ENCODE peak calls at places on chromosome 18, in eight cellular contexts. H is GM04503; Q is GM12892; M is T-helper 2 cell treated with Interferon-gamma antibody and Interleukin-4, amounts not matched to agents 5 μg/mL and 100 μg/mL, for 36 hours; P is RPMI7951; L is trophoblast cell; R is GOT3; Z is neural progenitor cell. F is an unnamed sample.

GRCh38 chr18:10128906-10129305 is 215.1 kb downstream of the VAPA start:
- DNase-seq in H (peak; percentile 60), Q (no peak), M (no peak), P (no peak), L (peak; percentile 72), R (no peak), Z (no peak), F (no peak)

GRCh38 chr18:11810379-11810778 is 40.8 kb upstream of the CHMP1B start:
- DNase-seq in H (no peak), Q (no peak), M (no peak), P (no peak), L (no peak), R (no peak), Z (no peak), F (no peak)

GRCh38 chr18:63025251-63025710 is 294.3 kb downstream of the BCL2 start:
- DNase-seq in H (no peak), Q (no peak), M (no peak), P (no peak), L (peak; percentile 19), R (no peak), Z (peak; percentile 75), F (peak; percentile 5)

GRCh38 chr18:49901862-49902340 is 88.6 kb upstream of the ACAA2 start:
- DNase-seq in H (no peak), Q (no peak), M (no peak), P (peak; percentile 7), L (no peak), R (no peak), Z (no peak), F (no peak)

GRCh38 chr18:21243041-21243431 is 1.0 kb downstream of the GREB1L start:
- DNase-seq in H (no peak), Q (no peak), M (no peak), P (no peak), L (peak; percentile 42), R (no peak), Z (peak; percentile 42), F (peak; percentile 7)

GRCh38 chr18:58481321-58482180 is 147.3 kb downstream of the ALPK2 start:
- DNase-seq in H (no peak), Q (no peak), M (no peak), P (no peak), L (no peak), R (no peak), Z (no peak), F (no peak)

GRCh38 chr18:77054288-77054605 is 78.3 kb downstream of the MBP start:
- DNase-seq in H (no peak), Q (no peak), M (no peak), P (no peak), L (no peak), R (no peak), Z (no peak), F (no peak)

GRCh38 chr18:79397830-79398761 is 2.4 kb downstream of the NFATC1 start:
- DNase-seq in H (no peak), Q (no peak), M (no peak), P (no peak), L (no peak), R (no peak), Z (no peak), F (no peak)

GRCh38 chr18:80097201-80097600 is 11.9 kb upstream of the ADNP2 start:
- DNase-seq in H (no peak), Q (no peak), M (no peak), P (no peak), L (no peak), R (no peak), Z (no peak), F (no peak)

GRCh38 chr18:62436636-62437519 is 85.9 kb upstream of the ZCCHC2 start:
- DNase-seq in H (peak; percentile 58), Q (no peak), M (no peak), P (peak; percentile 43), L (peak; percentile 88), R (no peak), Z (no peak), F (no peak)

GRCh38 chr18:22981274-22982133 is 48.4 kb downstream of the RBBP8 start:
- DNase-seq in H (no peak), Q (no peak), M (no peak), P (no peak), L (no peak), R (no peak), Z (no peak), F (no peak)

GRCh38 chr18:43893001-43893637 is 615.8 kb upstream of the SYT4 start:
- DNase-seq in H (peak; percentile 56), Q (no peak), M (no peak), P (peak; percentile 79), L (no peak), R (no peak), Z (no peak), F (no peak)

GRCh38 chr18:64966667-64967066 is 784.1 kb upstream of the CDH7 start:
- DNase-seq in H (no peak), Q (no peak), M (no peak), P (no peak), L (no peak), R (no peak), Z (peak; percentile 46), F (no peak)

GRCh38 chr18:36503477-36503876 is 206.0 kb downstream of the FHOD3 start:
- DNase-seq in H (no peak), Q (no peak), M (no peak), P (no peak), L (peak; percentile 37), R (no peak), Z (no peak), F (no peak)

GRCh38 chr18:35174093-35174731 is 66.6 kb upstream of the ZNF397 start:
- DNase-seq in H (no peak), Q (no peak), M (no peak), P (no peak), L (no peak), R (no peak), Z (no peak), F (no peak)

GRCh38 chr18:50432915-50433314 is 58.1 kb downstream of the SKA1 start:
- DNase-seq in H (no peak), Q (no peak), M (no peak), P (peak; percentile 6), L (peak; percentile 9), R (no peak), Z (no peak), F (no peak)

GRCh38 chr18:26192233-26192632 is 34.0 kb upstream of the TAF4B start:
- DNase-seq in H (no peak), Q (no peak), M (no peak), P (no peak), L (no peak), R (no peak), Z (no peak), F (no peak)

GRCh38 chr18:75066223-75066622 is 142.7 kb downstream of the PTGR3 start:
- DNase-seq in H (no peak), Q (no peak), M (no peak), P (no peak), L (no peak), R (no peak), Z (no peak), F (no peak)

GRCh38 chr18:52869942-52870907 is 530.2 kb downstream of the DCC start:
- DNase-seq in H (no peak), Q (no peak), M (no peak), P (no peak), L (no peak), R (no peak), Z (peak; percentile 54), F (no peak)

GRCh38 chr18:63730788-63731187 is 28.0 kb downstream of the SERPINB11 start:
- DNase-seq in H (no peak), Q (no peak), M (no peak), P (peak; percentile 71), L (no peak), R (no peak), Z (peak; percentile 6), F (peak; percentile 35)

GRCh38 chr18:10261315-10262276 is 192.8 kb upstream of the APCDD1 start:
- DNase-seq in H (no peak), Q (no peak), M (no peak), P (no peak), L (no peak), R (no peak), Z (no peak), F (no peak)

GRCh38 chr18:44682871-44683221 is 2.2 kb downstream of the SETBP1 start:
- DNase-seq in H (no peak), Q (no peak), M (no peak), P (no peak), L (no peak), R (no peak), Z (peak; percentile 62), F (no peak)

GRCh38 chr18:40566510-40566844 is 1388.6 kb upstream of the PIK3C3 start:
- DNase-seq in H (no peak), Q (no peak), M (no peak), P (no peak), L (no peak), R (no peak), Z (no peak), F (no peak)

GRCh38 chr18:27400001-27400400 is 214.9 kb upstream of the CHST9 start:
- DNase-seq in H (no peak), Q (no peak), M (no peak), P (no peak), L (no peak), R (no peak), Z (peak; percentile 37), F (no peak)

GRCh38 chr18:24170389-24170788 is 31.5 kb downstream of the CABYR start:
- DNase-seq in H (no peak), Q (no peak), M (no peak), P (no peak), L (no peak), R (no peak), Z (no peak), F (no peak)

GRCh38 chr18:22913861-22914260 is 19.3 kb upstream of the RBBP8 start:
- DNase-seq in H (no peak), Q (no peak), M (no peak), P (no peak), L (peak; percentile 98), R (no peak), Z (no peak), F (no peak)

GRCh38 chr18:55862693-55863485 is 274.9 kb upstream of the TCF4 start:
- DNase-seq in H (no peak), Q (no peak), M (no peak), P (no peak), L (no peak), R (no peak), Z (peak; percentile 31), F (no peak)

GRCh38 chr18:62977512-62977911 is 262.2 kb downstream of the PHLPP1 start:
- DNase-seq in H (no peak), Q (no peak), M (no peak), P (no peak), L (no peak), R (no peak), Z (no peak), F (no peak)